ENCODE peak calls at places on chromosomes 16 and 17, in eight cellular contexts. Y, K, X, R, M, I, S and J are unnamed samples.
A peak's percentile ranks its signal among the peaks of the same experiment; 100 is the strongest.

GRCh38 chr17:69327060-69327831 is at the start of gene ABCA5:
- DNase-seq in Y (peak; percentile 90), X (peak; percentile 96), M (peak; percentile 85), K (peak; percentile 89), I (peak; percentile 93), S (peak; percentile 91), R (peak; percentile 84), J (peak; percentile 97)

GRCh38 chr17:18319604-18320256 is 4.6 kb downstream of the SMCR8 start:
- DNase-seq in S (peak; percentile 78), X (peak; percentile 80), I (no peak), M (peak; percentile 70), K (no peak), Y (peak; percentile 46), R (peak; percentile 56), J (peak; percentile 73)

GRCh38 chr16:2212362-2213324 is 2.0 kb upstream of the BRICD5 start:
- DNase-seq in M (no peak), S (no peak), X (no peak), I (peak; percentile 81), K (no peak), Y (peak; percentile 22), R (no peak), J (no peak)

GRCh38 chr16:4316732-4317461 is 1.0 kb downstream of the GLIS2 start:
- DNase-seq in R (no peak), S (no peak), K (no peak), X (no peak), M (no peak), I (peak; percentile 84), Y (no peak), J (no peak)

GRCh38 chr17:58377005-58377660 is 25.1 kb upstream of the SUPT4H1 start:
- DNase-seq in I (no peak), M (no peak), X (no peak), R (no peak), K (peak; percentile 49), S (peak; percentile 46), Y (peak; percentile 90), J (no peak)

GRCh38 chr17:49580981-49581644 is 5.4 kb downstream of the NXPH3 start:
- DNase-seq in M (no peak), X (no peak), R (no peak), Y (no peak), I (no peak), S (no peak), K (no peak), J (no peak)

GRCh38 chr17:11144358-11145233 is 96.4 kb upstream of the SHISA6 start:
- DNase-seq in X (peak; percentile 69), K (no peak), M (peak; percentile 26), R (peak; percentile 18), I (no peak), Y (peak; percentile 51), S (peak; percentile 18), J (no peak)

GRCh38 chr17:1627987-1628855 is at the start of gene SLC43A2:
- DNase-seq in X (peak; percentile 96), Y (peak; percentile 52), S (peak; percentile 95), M (peak; percentile 94), K (peak; percentile 48), I (peak; percentile 91), R (peak; percentile 91), J (peak; percentile 97)

GRCh38 chr16:56357765-56358322 is 67.5 kb downstream of the AMFR start:
- DNase-seq in I (peak; percentile 45), K (no peak), X (peak; percentile 25), S (peak; percentile 69), R (peak; percentile 55), M (peak; percentile 18), Y (no peak), J (peak; percentile 75)

GRCh38 chr16:1019934-1020305 is 38.4 kb downstream of the SOX8 start:
- DNase-seq in R (no peak), Y (no peak), I (no peak), S (no peak), M (no peak), X (no peak), K (no peak), J (no peak)

GRCh38 chr16:10081201-10081940 is 100.9 kb downstream of the GRIN2A start:
- DNase-seq in I (no peak), X (peak; percentile 67), Y (no peak), K (no peak), S (no peak), R (no peak), M (no peak), J (no peak)

GRCh38 chr17:64328036-64328874 is 62.4 kb downstream of the PECAM1 start:
- DNase-seq in R (no peak), Y (no peak), I (no peak), S (no peak), M (no peak), K (no peak), X (no peak), J (peak; percentile 28)

GRCh38 chr17:64326420-64327054 is 63.5 kb upstream of the TEX2 start:
- DNase-seq in Y (peak; percentile 43), K (no peak), I (peak; percentile 87), R (no peak), S (no peak), X (no peak), M (no peak), J (peak; percentile 90)

GRCh38 chr17:64323774-64324173 is 60.7 kb upstream of the TEX2 start:
- DNase-seq in R (no peak), S (no peak), X (no peak), I (no peak), K (no peak), M (no peak), Y (no peak), J (no peak)

GRCh38 chr17:64327201-64327930 is 63.3 kb downstream of the PECAM1 start:
- DNase-seq in S (no peak), K (no peak), X (no peak), Y (no peak), I (no peak), R (no peak), M (no peak), J (no peak)

GRCh38 chr17:64326030-64326419 is 63.0 kb upstream of the TEX2 start:
- DNase-seq in K (no peak), S (no peak), M (no peak), X (no peak), I (no peak), Y (no peak), R (no peak), J (no peak)
- TF ChIP-seq CTCF in K (no peak), S (no peak), M (no peak), X (no peak), I (no peak), Y (no peak), R (no peak), J (no peak)

GRCh38 chr16:85174871-85175723 is 62.8 kb upstream of the CIBAR2 start:
- DNase-seq in X (no peak), I (peak; percentile 37), K (no peak), M (no peak), R (no peak), S (no peak), Y (no peak), J (no peak)

GRCh38 chr16:85172465-85173071 is 60.3 kb upstream of the CIBAR2 start:
- DNase-seq in K (peak; percentile 65), I (peak; percentile 47), Y (peak; percentile 12), S (peak; percentile 78), X (peak; percentile 69), R (peak; percentile 60), M (peak; percentile 61), J (no peak)

GRCh38 chr16:85173981-85174751 is 61.9 kb upstream of the CIBAR2 start:
- DNase-seq in X (peak; percentile 51), R (no peak), K (peak; percentile 33), Y (peak; percentile 61), S (peak; percentile 68), M (no peak), I (peak; percentile 42), J (no peak)

GRCh38 chr16:85171809-85172464 is 59.7 kb upstream of the CIBAR2 start:
- DNase-seq in S (no peak), X (no peak), R (no peak), K (no peak), Y (no peak), M (no peak), I (peak; percentile 46), J (no peak)

DNA sequence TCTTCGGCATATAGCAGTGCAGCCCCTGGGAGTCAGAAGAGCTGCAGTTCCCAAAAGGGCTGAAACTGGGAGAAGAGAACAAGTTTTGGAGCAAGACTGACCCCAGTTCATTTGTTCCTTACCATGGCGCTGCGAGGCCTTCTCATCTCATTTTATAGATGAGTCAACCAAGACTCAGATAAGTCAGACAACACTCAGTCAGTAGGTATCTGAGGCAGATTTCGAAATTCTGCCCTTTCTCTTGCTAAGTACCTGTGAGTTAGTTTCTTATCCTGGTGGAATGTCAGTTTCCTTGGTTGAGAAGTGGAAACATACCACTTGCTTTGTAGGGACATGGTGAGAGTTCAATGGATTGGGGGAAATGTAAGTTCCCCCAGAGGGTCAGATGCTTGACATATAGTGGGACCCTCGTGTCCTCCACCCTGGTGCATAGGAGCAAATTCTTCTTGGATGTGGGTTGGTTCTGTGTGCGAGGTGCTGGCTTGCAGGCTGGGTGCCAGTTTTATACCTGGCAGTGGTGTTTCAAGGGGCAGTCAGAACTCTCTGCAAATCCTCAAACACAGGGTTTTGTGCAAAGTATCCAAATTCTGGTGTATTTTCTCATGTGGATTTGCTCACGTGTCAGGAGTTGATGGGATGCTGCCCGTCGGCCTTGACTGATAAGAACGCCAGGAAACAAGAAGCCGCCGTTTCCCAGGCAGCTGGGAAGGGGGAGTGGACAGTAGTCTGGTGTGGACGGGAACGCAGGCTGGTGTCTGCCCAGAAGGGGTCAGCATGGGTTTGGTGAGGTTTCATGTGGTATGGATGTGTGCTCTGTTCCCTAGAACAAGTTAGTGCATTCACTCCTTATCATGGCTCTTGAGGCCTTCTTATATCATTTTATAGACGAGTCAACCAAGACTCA is 61.1 kb upstream of the CIBAR2 start:
- DNase-seq in I (peak; percentile 44), R (no peak), S (no peak), Y (peak; percentile 96), X (peak; percentile 31), K (peak; percentile 34), M (no peak), J (no peak)
- TF ChIP-seq CTCF in I (no peak), R (no peak), S (peak; percentile 12), Y (no peak), X (peak; percentile 15), K (no peak), M (no peak), J (no peak)

DNA sequence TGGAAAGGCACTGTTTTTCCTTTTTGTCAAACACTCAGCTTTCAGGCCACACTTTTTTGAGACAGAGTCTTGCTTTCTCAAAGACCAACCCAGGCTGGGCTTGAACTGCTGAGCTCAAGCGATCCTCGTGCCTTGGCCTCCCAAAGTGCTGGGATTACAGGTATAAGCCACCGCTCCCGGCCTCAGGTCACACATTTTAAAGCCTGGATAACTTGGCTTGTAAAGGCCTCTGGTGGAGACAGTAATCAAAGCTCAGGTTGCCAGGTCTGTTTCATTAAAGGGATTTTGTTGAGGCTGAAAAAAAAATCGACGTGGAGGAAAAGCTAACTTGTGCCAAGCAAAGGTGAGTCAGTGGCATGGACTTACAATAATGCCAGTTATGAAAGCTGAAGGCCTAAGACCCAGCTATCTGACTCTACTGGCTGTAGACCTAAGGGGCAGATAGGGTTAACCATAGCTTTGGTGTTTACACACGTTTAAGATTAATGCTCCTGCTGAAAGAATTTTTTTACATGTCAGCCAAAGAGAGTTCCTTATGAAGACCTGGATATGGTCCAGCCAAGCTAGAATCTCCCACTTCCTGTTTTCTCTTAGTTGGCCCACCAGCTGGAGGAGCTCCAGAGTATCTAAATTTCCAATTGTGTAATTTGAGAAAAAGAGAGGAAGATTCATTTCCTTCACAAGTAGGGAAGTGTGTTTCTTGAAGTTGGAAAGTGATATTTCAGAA is 910 bp downstream of the NBR1 start:
- DNase-seq in M (no peak), I (no peak), Y (peak; percentile 93), K (peak; percentile 50), S (peak; percentile 34), R (no peak), X (peak; percentile 8), J (no peak)
- TF ChIP-seq CTCF in M (no peak), I (peak; percentile 26), Y (peak; percentile 20), K (peak; percentile 24), S (peak; percentile 31), R (no peak), X (peak; percentile 39), J (no peak)

GRCh38 chr17:32341141-32341856 is 674 bp downstream of the C17orf75 start:
- DNase-seq in S (no peak), X (no peak), R (no peak), M (no peak), Y (peak; percentile 47), I (no peak), K (no peak), J (no peak)
- TF ChIP-seq CTCF in S (no peak), X (peak; percentile 21), R (peak; percentile 21), M (no peak), Y (peak; percentile 42), I (no peak), K (no peak), J (no peak)